ENCODE peak calls at places on chromosomes 16 and 17, in five cellular contexts. C, N, D, H and P are unnamed samples.

GRCh38 chr17:8622191-8622590 is 8.3 kb downstream of the MYH10 start:
- DNase-seq in C (peak), N (no peak), D (no peak), H (no peak), P (no peak)

GRCh38 chr17:40522250-40522960 is 21.0 kb upstream of the TNS4 start:
- DNase-seq in C (peak), N (no peak), D (no peak), H (no peak), P (no peak)

GRCh38 chr17:2395258-2396170 is 5.3 kb downstream of the MNT start:
- DNase-seq in C (peak), N (no peak), D (no peak), H (peak), P (no peak)

GRCh38 chr16:15879255-15879804 is 9.1 kb downstream of the CEP20 start:
- DNase-seq in C (peak), N (no peak), D (no peak), H (no peak), P (no peak)

GRCh38 chr16:3580686-3581085 is 3.5 kb upstream of the NLRC3 start:
- DNase-seq in C (peak), N (no peak), D (no peak), H (no peak), P (no peak)

GRCh38 chr17:2343421-2343820 is 6.1 kb downstream of the SGSM2 start:
- DNase-seq in C (no peak), N (no peak), D (no peak), H (no peak), P (no peak)

GRCh38 chr17:28655160-28655559 is 6.5 kb downstream of the SDF2 start:
- DNase-seq in C (no peak), N (peak), D (no peak), H (no peak), P (no peak)

GRCh38 chr16:11801481-11802021 is 4.5 kb upstream of the ZC3H7A start:
- DNase-seq in C (peak), N (no peak), D (no peak), H (no peak), P (no peak)

GRCh38 chr17:45293413-45294211 is 23.2 kb downstream of the MAP3K14 start:
- DNase-seq in C (peak), N (no peak), D (peak), H (peak), P (no peak)

GRCh38 chr16:63921737-63922136 is 1200.1 kb downstream of the CDH11 start:
- DNase-seq in C (peak), N (no peak), D (no peak), H (no peak), P (no peak)

GRCh38 chr17:21228111-21228510 is 14.2 kb upstream of the TMEM11 start:
- DNase-seq in C (no peak), N (peak), D (no peak), H (no peak), P (no peak)

GRCh38 chr16:19559242-19559910 is 3.9 kb downstream of the VPS35L start:
- DNase-seq in C (peak), N (no peak), D (no peak), H (no peak), P (no peak)

GRCh38 chr17:49240619-49241018 is 10.0 kb upstream of the PHOSPHO1 start:
- DNase-seq in C (no peak), N (no peak), D (no peak), H (no peak), P (no peak)

GRCh38 chr16:88387941-88388627 is 5.3 kb downstream of the ZNF469 start:
- DNase-seq in C (peak), N (no peak), D (no peak), H (no peak), P (peak)

GRCh38 chr16:14427371-14427948 is 202.6 kb downstream of the PARN start:
- DNase-seq in C (peak), N (no peak), D (no peak), H (no peak), P (no peak)

GRCh38 chr16:89581045-89581695 is 5.6 kb downstream of the CPNE7 start:
- DNase-seq in C (peak), N (no peak), D (no peak), H (no peak), P (peak)

GRCh38 chr17:59513934-59514841 is 51.2 kb upstream of the DHX40 start:
- DNase-seq in C (peak), N (no peak), D (peak), H (no peak), P (peak)

GRCh38 chr17:40857535-40857934 is 9.5 kb downstream of the KRT12 start:
- DNase-seq in C (peak), N (no peak), D (no peak), H (no peak), P (no peak)

GRCh38 chr16:68492151-68492500 is 43.8 kb upstream of the SMPD3 start:
- DNase-seq in C (no peak), N (no peak), D (no peak), H (no peak), P (no peak)

GRCh38 chr16:31880322-31880979 is 6.8 kb downstream of the ZNF267 start:
- DNase-seq in C (peak), N (no peak), D (no peak), H (no peak), P (no peak)

GRCh38 chr16:75289189-75289588 is 37.8 kb upstream of the BCAR1 start:
- DNase-seq in C (no peak), N (no peak), D (no peak), H (no peak), P (no peak)

GRCh38 chr17:73465130-73465529 is 153.3 kb upstream of the CDC42EP4 start:
- DNase-seq in C (no peak), N (no peak), D (no peak), H (no peak), P (no peak)

GRCh38 chr16:46607529-46607928 is 13.7 kb downstream of the SHCBP1 start:
- DNase-seq in C (peak), N (no peak), D (no peak), H (no peak), P (no peak)

GRCh38 chr16:71811261-71811803 is 2.7 kb upstream of the AP1G1 start:
- DNase-seq in C (peak), N (no peak), D (no peak), H (no peak), P (no peak)

GRCh38 chr17:39094607-39095308 is 56.7 kb downstream of the PLXDC1 start:
- DNase-seq in C (peak), N (no peak), D (no peak), H (no peak), P (no peak)

GRCh38 chr16:78836802-78837489 is 737.5 kb downstream of the WWOX start:
- DNase-seq in C (no peak), N (no peak), D (no peak), H (no peak), P (no peak)

GRCh38 chr17:66466933-66467367 is 164.5 kb downstream of the PRKCA start:
- DNase-seq in C (peak), N (peak), D (peak), H (peak), P (no peak)

GRCh38 chr17:794876-795275 is 12.7 kb downstream of the MRM3 start:
- DNase-seq in C (peak), N (no peak), D (peak), H (peak), P (no peak)

GRCh38 chr17:22310717-22311686 is 618.7 kb downstream of the KCNJ18 start:
- DNase-seq in C (no peak), N (peak), D (no peak), H (no peak), P (peak)

GRCh38 chr17:80146121-80147034 is 550 bp downstream of the EIF4A3 start:
- DNase-seq in C (peak), N (no peak), D (no peak), H (no peak), P (no peak)

GRCh38 chr17:7977805-7978204 is 24.6 kb upstream of the GUCY2D start:
- DNase-seq in C (no peak), N (no peak), D (no peak), H (no peak), P (no peak)

GRCh38 chr17:63436523-63437110 is 9.5 kb downstream of the CYB561 start:
- DNase-seq in C (no peak), N (no peak), D (no peak), H (peak), P (no peak)

GRCh38 chr16:71711789-71712188 is 12.7 kb downstream of the PHLPP2 start:
- DNase-seq in C (no peak), N (no peak), D (no peak), H (no peak), P (no peak)

GRCh38 chr16:15829460-15829859 is 27.4 kb downstream of the MYH11 start:
- DNase-seq in C (peak), N (no peak), D (peak), H (peak), P (no peak)

GRCh38 chr17:47820023-47820789 is 1.4 kb downstream of the OSBPL7 start:
- DNase-seq in C (no peak), N (peak), D (no peak), H (no peak), P (no peak)

GRCh38 chr17:13117616-13118015 is 99.8 kb upstream of the ELAC2 start:
- DNase-seq in C (no peak), N (no peak), D (no peak), H (no peak), P (no peak)

GRCh38 chr17:13118311-13118710 is 100.5 kb upstream of the ELAC2 start:
- DNase-seq in C (no peak), N (no peak), D (no peak), H (no peak), P (no peak)

GRCh38 chr17:13113821-13114525 is 96.1 kb upstream of the ELAC2 start:
- DNase-seq in C (no peak), N (no peak), D (no peak), H (no peak), P (no peak)

GRCh38 chr17:13114601-13115024 is 96.8 kb upstream of the ELAC2 start:
- DNase-seq in C (peak), N (no peak), D (no peak), H (peak), P (no peak)
- TF ChIP-seq CTCF in C (peak), N (peak), D (no peak), H (peak), P (peak)

DNA sequence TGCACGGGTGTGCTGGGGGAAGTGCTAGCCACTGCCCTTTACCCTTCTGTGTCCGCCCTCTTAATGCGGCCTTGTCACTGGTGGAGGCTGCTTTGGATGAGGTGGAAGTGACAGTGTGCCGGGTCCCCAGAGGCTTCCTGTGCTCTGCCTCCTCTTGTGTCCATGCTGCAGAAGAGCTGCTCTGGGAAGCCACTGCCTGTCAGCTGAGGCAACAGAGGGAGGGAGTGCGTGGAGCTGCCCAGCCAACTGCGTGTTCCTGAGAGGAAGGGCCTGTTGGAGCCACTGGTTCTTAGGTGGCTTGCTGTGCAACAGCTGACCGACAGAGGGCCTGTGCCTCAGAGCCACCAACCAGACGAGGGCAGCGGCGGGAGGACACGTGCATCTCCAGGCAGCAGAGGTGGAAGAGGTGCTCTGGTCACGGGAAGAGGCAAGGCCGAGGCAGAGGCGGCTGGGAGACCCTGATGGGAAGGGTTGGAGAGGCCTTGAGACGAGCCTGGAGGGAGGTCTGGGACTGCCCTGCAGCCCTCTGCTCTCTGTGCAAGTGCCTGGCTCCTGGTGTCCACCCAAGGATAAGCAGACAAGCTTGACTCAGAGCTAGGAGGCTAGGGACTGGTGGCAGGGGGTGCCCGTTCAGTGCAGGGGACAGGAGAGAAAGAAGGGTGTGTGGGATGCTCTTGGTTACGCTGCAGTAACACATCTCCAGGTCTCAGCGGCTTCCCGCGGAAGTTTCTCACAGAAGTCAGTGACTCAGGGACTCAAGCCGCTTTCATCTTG is 25.4 kb downstream of the B9D1 start:
- DNase-seq in C (peak), N (peak), D (peak), H (peak), P (no peak)
- TF ChIP-seq CTCF in C (peak), N (no peak), D (peak), H (peak), P (no peak)

DNA sequence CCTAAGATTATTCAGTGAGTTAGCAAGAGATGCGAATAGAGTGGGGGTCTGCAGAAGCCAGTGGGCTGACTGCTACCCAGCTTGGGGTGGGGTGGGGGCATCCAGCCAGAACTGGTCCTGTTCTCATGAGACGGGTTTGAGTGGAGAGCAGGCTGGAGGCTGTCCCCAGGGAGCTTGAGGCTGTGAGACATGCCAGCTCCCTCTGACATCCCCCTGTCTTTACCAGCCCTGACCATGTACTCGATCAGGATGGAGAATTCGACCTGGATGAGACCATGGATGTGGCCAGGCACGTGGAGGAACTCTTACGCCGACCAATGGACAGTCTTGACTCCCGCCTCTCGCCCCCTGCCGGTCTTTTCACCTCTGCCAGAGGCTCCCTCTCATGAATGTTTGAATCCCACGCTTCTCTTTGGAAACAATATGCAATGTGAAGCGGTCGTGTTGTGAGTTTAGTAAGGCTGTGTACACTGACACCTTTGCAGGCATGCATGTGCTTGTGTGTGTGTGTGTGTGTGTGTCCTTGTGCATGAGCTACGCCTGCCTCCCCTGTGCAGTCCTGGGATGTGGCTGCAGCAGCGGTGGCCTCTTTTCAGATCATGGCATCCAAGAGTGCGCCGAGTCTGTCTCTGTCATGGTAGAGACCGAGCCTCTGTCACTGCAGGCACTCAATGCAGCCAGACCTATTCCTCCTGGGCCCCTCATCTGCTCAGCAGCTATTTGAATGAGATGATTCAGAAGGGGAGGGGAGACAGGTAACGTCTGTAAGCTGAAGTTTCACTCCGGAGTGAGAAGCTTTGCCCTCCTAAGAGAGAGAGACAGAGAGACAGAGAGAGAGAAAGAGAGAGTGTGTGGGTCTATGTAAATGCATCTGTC is 22.2 kb downstream of the STAT5A start:
- DNase-seq in C (no peak), N (no peak), D (no peak), H (peak), P (no peak)
- TF ChIP-seq CTCF in C (no peak), N (no peak), D (no peak), H (peak), P (peak)

DNA sequence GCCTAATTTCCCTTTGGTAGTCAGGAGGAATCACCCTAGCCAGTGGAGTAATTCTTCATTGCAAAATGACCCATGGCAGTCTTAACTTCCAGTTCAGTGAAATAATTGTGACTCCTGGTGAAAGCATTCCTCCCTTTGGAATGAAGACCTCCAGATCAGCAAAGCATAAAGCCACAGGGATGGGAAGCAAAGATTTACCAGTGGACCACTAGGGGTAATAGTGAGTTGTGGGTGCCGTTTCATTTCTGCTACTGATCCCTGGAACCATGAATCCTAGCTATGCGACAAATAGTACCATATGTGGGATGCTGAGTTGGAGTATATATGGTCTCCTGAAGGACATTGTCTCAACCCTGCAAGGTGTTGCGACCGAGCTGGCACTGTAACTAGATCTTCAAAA is 13.7 kb downstream of the DYNLL2 start:
- DNase-seq in C (no peak), N (no peak), D (no peak), H (no peak), P (no peak)
- TF ChIP-seq CTCF in C (no peak), N (no peak), D (no peak), H (peak), P (no peak)

DNA sequence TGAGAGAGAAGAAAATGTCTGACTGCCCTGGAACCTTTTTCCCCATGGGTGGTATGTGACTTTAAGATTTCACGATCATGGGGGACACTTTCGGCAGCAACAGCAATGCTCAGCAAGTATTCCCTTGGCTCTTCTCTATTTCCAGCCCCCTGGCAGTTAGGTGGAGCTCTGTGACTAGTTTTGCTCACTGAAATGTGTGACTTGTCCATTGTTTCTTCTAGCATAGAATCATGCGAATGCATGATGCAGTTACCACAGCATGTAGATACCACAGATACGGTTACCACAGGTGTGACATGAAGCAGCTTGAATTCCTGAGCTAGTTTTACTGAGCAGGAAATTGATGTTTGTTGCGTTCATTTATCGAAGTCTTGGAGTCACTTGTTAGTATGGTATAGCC is 1034.5 kb upstream of the EEF2KMT start:
- DNase-seq in C (peak), N (no peak), D (no peak), H (no peak), P (no peak)
- TF ChIP-seq CTCF in C (no peak), N (no peak), D (no peak), H (no peak), P (no peak)

GRCh38 chr16:65884018-65884417 is 482.5 kb upstream of the CDH5 start:
- DNase-seq in C (peak), N (no peak), D (no peak), H (no peak), P (no peak)
- TF ChIP-seq CTCF in C (no peak), N (no peak), D (no peak), H (no peak), P (no peak)

GRCh38 chr17:33949100-33949499 is 306.0 kb upstream of the CCL2 start:
- DNase-seq in C (peak), N (no peak), D (no peak), H (peak), P (no peak)
- TF ChIP-seq CTCF in C (no peak), N (peak), D (no peak), H (peak), P (no peak)